ENCODE peak calls at places on chromosome 14, in five cellular contexts. P is heart left ventricle, C is uterus, W is tibial nerve, M is ovary. D is an unnamed sample.

GRCh38 chr14:100486025-100486828 is 101.0 kb downstream of the BEGAIN start:
- DNase-seq in M (peak; percentile 67), C (peak; percentile 55), P (peak; percentile 71), W (peak; percentile 66), D (peak; percentile 71)

GRCh38 chr14:64973826-64974225 is 1.7 kb upstream of the RAB15 start:
- DNase-seq in P (no peak), W (no peak), M (no peak), C (no peak), D (no peak)

GRCh38 chr14:32027255-32027939 is 49.7 kb upstream of the ARHGAP5 start:
- DNase-seq in M (no peak), W (no peak), P (no peak), C (no peak), D (no peak)

GRCh38 chr14:95136631-95137030 is 20.7 kb downstream of the DICER1 start:
- DNase-seq in P (no peak), W (no peak), C (no peak), M (no peak), D (no peak)

GRCh38 chr14:31124197-31124596 is 83.4 kb downstream of the HECTD1 start:
- DNase-seq in W (no peak), C (no peak), P (no peak), M (no peak), D (no peak)

GRCh38 chr14:47442206-47442605 is 233.2 kb downstream of the MDGA2 start:
- DNase-seq in M (no peak), P (no peak), W (no peak), C (no peak), D (no peak)

GRCh38 chr14:31038521-31039166 is 12.5 kb upstream of the STRN3 start:
- DNase-seq in P (no peak), M (no peak), C (no peak), W (no peak), D (no peak)

GRCh38 chr14:94042433-94043091 is 16.4 kb downstream of the OTUB2 start:
- DNase-seq in C (no peak), P (no peak), W (no peak), M (no peak), D (no peak)

GRCh38 chr14:80223696-80224465 is 12.6 kb upstream of the DIO2 start:
- DNase-seq in W (no peak), M (no peak), P (no peak), C (no peak), D (no peak)

GRCh38 chr14:88168498-88169165 is 154.4 kb downstream of the KCNK10 start:
- DNase-seq in P (no peak), C (no peak), M (no peak), W (peak; percentile 22), D (no peak)

GRCh38 chr14:51776102-51776894 is 84.1 kb upstream of the GNG2 start:
- DNase-seq in W (peak; percentile 71), M (peak; percentile 57), C (peak; percentile 75), P (peak; percentile 64), D (peak; percentile 61)

GRCh38 chr14:96603350-96604255 is 101.4 kb downstream of the PAPOLA start:
- DNase-seq in W (no peak), P (no peak), M (no peak), C (no peak), D (no peak)
- H3K4me3 ChIP-seq in W (no peak overlapping the region), P (no peak overlapping the region), M (no peak overlapping the region), C (no peak overlapping the region), D (no peak overlapping the region)

DNA sequence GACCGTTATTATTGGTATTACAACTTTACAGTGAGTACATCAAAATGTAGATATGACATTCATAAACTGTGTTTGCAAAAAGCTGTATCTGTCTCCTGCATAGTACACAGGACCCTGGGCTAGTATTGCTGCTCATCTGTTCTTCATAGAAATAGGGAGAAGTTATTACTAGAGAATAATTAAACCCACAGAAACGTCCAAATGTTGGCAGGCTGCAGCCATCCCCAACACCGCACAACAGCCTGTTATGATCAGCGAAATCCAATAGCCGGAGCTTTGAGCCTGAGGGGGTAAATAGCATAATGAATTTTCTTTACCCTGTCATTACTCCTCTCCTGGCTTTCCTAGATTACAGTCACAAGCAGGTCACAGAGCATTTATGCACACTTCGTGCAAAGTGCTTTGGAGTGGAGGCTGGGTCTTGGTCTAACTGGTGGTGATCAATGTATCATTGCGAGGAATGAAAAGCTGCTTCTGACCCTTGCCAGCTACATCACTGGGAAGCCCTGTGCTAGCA is 178.1 kb downstream of the DACT1 start:
- DNase-seq in M (no peak), C (no peak), P (no peak), W (no peak), D (no peak)
- H3K9me3 ChIP-seq in M (no peaks in the 10 kb centered on the region), C (no peaks in the 10 kb centered on the region), P (no peaks in the 10 kb centered on the region), W (no peaks in the 10 kb centered on the region), D (no peaks in the 10 kb centered on the region)

GRCh38 chr14:55084648-55085441 is 33.4 kb downstream of the MAPK1IP1L start:
- DNase-seq in M (no peak), C (no peak), P (no peak), W (no peak), D (no peak)
- TF ChIP-seq CTCF in M (no peak), C (no peak), P (no peak), W (no peak), D (no peak)

DNA sequence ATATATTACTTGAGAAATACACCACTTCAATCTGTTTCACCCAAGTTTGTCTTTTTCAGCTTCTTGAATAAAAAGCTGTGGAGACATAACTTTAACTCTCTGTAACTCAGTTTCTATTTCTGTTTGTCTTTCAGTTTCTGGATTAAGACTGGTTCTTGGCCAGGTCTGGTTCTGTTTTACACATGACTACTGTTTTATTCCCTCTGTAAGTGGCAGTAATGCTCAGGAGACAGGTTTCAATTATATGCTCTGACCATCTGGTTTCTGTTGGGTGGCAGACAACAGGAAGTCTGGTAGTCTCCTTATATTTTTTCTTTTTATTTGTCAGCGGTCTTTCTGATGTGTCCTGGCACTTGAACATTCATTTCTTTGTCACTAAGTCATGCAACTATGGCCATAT is 102.9 kb downstream of the RPS29 start:
- DNase-seq in M (no peak), P (no peak), W (no peak), C (no peak), D (no peak)
- H3K4me3 ChIP-seq in M (no peak overlapping the region), P (no peak overlapping the region), W (no peak overlapping the region), C (no peak overlapping the region), D (no peak overlapping the region)

DNA sequence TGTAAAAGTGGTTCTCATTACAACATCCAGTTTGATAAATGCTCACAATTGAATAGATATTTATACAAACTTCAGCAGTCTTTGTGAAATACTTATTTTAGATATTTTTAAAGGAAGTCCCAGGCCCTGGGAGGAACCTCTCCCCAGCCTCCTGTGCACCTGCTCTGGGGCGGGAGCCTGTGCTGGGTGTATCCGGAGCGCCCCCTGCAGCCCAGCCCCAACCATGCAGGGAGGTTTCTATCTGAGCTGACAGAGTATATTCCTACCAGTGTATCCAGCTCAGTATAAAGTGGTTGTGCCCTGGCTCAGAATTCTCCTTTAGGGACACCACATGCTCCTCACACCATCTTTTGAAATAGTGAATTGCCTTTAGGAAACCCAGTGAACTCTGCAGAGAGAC is 851.8 kb downstream of the TMEM121 start:
- DNase-seq in W (no peak), P (no peak), M (no peak), C (no peak), D (no peak)
- H3K9me3 ChIP-seq in W (no peaks in the 10 kb centered on the region), P (no peaks in the 10 kb centered on the region), M (no peaks in the 10 kb centered on the region), C (no peaks in the 10 kb centered on the region), D (no peaks in the 10 kb centered on the region)

GRCh38 chr14:105198588-105198987 is 17.5 kb upstream of the NUDT14 start:
- DNase-seq in M (no peak), C (no peak), P (no peak), W (no peak), D (no peak)

GRCh38 chr14:105201156-105201927 is 20.2 kb upstream of the NUDT14 start:
- DNase-seq in P (no peak), W (no peak), M (no peak), C (no peak), D (no peak)

GRCh38 chr14:105200641-105201040 is 19.5 kb upstream of the NUDT14 start:
- DNase-seq in W (no peak), P (no peak), M (no peak), C (no peak), D (no peak)

GRCh38 chr14:105199093-105199492 is 18.0 kb upstream of the NUDT14 start:
- DNase-seq in W (no peak), M (no peak), C (no peak), P (peak; percentile 62), D (no peak)

DNA sequence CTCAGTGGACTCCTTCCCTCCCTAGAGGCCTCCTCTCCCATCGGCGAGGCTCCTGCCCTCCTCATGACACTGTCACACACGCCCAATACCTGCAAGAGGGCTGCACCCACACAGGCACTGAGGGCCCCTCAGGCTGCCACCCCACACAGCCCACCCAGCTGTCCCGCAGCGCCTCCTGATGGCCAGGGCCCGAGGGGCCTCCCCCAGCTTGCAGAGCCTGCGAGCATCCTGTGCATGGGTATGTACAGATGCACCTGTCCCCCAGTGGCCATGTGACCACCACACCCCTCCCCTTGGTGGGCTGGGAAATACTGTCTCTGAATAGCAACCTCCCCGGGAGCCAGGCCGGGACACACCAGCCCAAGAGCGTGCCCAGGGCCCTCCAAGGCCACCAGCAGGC is 19.0 kb upstream of the NUDT14 start:
- DNase-seq in P (no peak), M (no peak), C (no peak), W (no peak), D (no peak)
- TF ChIP-seq CTCF in P (no peak), M (no peak), C (no peak), W (no peak), D (no peak)

DNA sequence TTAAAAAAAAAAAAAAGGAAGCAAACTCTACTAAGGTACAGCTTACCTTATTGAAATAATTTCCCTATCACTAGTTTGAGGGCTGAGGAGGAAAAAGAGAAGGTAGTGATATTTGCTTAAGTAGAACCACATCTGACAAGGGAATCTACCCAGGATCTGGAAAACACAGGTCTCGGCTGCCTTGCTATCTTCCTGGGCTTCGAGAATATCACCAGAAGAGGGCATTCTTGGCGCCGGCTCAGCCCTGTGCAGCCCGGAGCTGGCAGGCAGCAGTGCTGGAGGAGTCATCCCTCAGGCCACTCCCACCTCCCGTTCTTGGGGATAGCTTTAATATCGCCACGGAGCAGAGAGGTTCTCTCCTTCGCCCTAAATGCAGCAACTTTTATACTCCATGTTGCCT is 1181.2 kb downstream of the VRK1 start:
- DNase-seq in C (peak; percentile 80), P (peak; percentile 83), M (peak; percentile 69), W (peak; percentile 54), D (peak; percentile 85)
- H3K4me3 ChIP-seq in C (peak overlapping the region; percentile 40), P (peak overlapping the region; percentile 52), M (peak overlapping the region; percentile 48), W (peak overlapping the region; percentile 28), D (peak overlapping the region; percentile 49)

DNA sequence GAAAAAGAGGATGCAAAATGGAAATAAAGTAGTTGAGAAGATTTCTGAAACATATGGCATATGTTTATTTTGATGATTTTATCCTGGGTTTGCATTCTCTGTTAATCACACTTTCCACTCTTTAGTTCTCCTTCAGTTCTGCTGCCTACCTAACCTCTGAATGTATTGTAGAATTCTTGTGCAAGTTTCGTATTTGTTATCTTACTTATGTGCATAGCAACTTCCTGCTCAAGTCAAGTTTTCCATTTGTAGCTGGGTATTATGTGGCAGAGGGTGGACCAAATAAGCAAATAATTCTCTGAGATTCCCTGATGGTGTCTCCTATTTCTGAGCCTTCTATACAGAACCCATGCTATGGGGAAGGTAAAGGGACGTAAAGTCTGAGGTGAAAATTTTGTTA is 381.6 kb downstream of the FOXG1 start:
- DNase-seq in P (no peak), W (no peak), M (no peak), C (no peak), D (no peak)
- H3K9me3 ChIP-seq in P (peaks cover 5% of the 10 kb centered on the region), W (no peaks in the 10 kb centered on the region), M (no peaks in the 10 kb centered on the region), C (no peaks in the 10 kb centered on the region), D (no peaks in the 10 kb centered on the region)

GRCh38 chr14:37970696-37971095 is 237.0 kb upstream of the SSTR1 start:
- DNase-seq in W (no peak), P (no peak), C (no peak), M (no peak), D (no peak)
- TF ChIP-seq CTCF in W (no peak), P (no peak), C (no peak), M (no peak), D (no peak)